ENCODE peak calls at places on chromosomes 2 and 18, in ten cellular contexts. T, N, L, W, A, D, H, C, K and M are unnamed samples.

GRCh38 chr2:242054406-242054805 is 184.9 kb downstream of the RTP5 start:
- DNase-seq in T (no peak), N (no peak), L (no peak), W (no peak), A (no peak), D (no peak), H (no peak), C (no peak), K (no peak), M (no peak)

GRCh38 chr18:48529796-48530195 is 9.0 kb upstream of the CTIF start:
- DNase-seq in T (peak), N (no peak), L (peak), W (no peak), A (no peak), D (no peak), H (peak), C (no peak), K (peak), M (no peak)

GRCh38 chr2:128282976-128283810 is 35.5 kb downstream of the HS6ST1 start:
- DNase-seq in T (no peak), N (no peak), L (no peak), W (no peak), A (peak), D (no peak), H (peak), C (no peak), K (no peak), M (no peak)

GRCh38 chr2:107553534-107553933 is 273.2 kb upstream of the RGPD4 start:
- DNase-seq in T (no peak), N (no peak), L (no peak), W (no peak), A (no peak), D (no peak), H (no peak), C (no peak), K (no peak), M (no peak)

GRCh38 chr2:143513081-143513480 is 383.9 kb downstream of the ARHGAP15 start:
- DNase-seq in T (peak), N (no peak), L (peak), W (peak), A (no peak), D (no peak), H (peak), C (no peak), K (peak), M (peak)

GRCh38 chr2:68853915-68854314 is 17.3 kb downstream of the BMP10 start:
- DNase-seq in T (no peak), N (no peak), L (no peak), W (no peak), A (no peak), D (no peak), H (no peak), C (no peak), K (no peak), M (no peak)

GRCh38 chr2:227491391-227491790 is 19.4 kb downstream of the AGFG1 start:
- DNase-seq in T (no peak), N (no peak), L (no peak), W (no peak), A (no peak), D (no peak), H (no peak), C (no peak), K (no peak), M (no peak)

GRCh38 chr18:3499498-3499897 is 49.5 kb downstream of the TGIF1 start:
- DNase-seq in T (no peak), N (no peak), L (peak), W (no peak), A (no peak), D (no peak), H (peak), C (no peak), K (no peak), M (no peak)

GRCh38 chr2:11904029-11904428 is 157.6 kb downstream of the LPIN1 start:
- DNase-seq in T (no peak), N (no peak), L (no peak), W (no peak), A (peak), D (no peak), H (no peak), C (peak), K (no peak), M (no peak)

GRCh38 chr18:10023853-10024638 is 110.2 kb downstream of the VAPA start:
- DNase-seq in T (no peak), N (no peak), L (no peak), W (no peak), A (no peak), D (no peak), H (no peak), C (no peak), K (no peak), M (no peak)

GRCh38 chr2:30421551-30422436 is 25.3 kb upstream of the LCLAT1 start:
- DNase-seq in T (peak), N (no peak), L (peak), W (no peak), A (no peak), D (no peak), H (peak), C (no peak), K (no peak), M (no peak)

GRCh38 chr18:62769216-62769615 is 53.9 kb downstream of the PHLPP1 start:
- DNase-seq in T (no peak), N (no peak), L (no peak), W (no peak), A (no peak), D (no peak), H (no peak), C (no peak), K (no peak), M (no peak)

GRCh38 chr2:45889053-45889452 is 237.6 kb downstream of the PRKCE start:
- DNase-seq in T (no peak), N (peak), L (peak), W (no peak), A (peak), D (no peak), H (no peak), C (peak), K (peak), M (no peak)

GRCh38 chr2:110747522-110748488 is 15.4 kb downstream of the ACOXL start:
- DNase-seq in T (no peak), N (no peak), L (no peak), W (no peak), A (no peak), D (no peak), H (no peak), C (no peak), K (no peak), M (no peak)

GRCh38 chr2:38600242-38600891 is 2.4 kb downstream of the HNRNPLL start:
- DNase-seq in T (no peak), N (peak), L (no peak), W (no peak), A (no peak), D (no peak), H (peak), C (no peak), K (no peak), M (no peak)

GRCh38 chr2:124915567-124915966 is 890.5 kb downstream of the CNTNAP5 start:
- DNase-seq in T (no peak), N (no peak), L (no peak), W (no peak), A (no peak), D (no peak), H (no peak), C (no peak), K (no peak), M (no peak)

GRCh38 chr2:235554385-235554784 is 60.5 kb downstream of the AGAP1 start:
- DNase-seq in T (no peak), N (no peak), L (no peak), W (no peak), A (no peak), D (no peak), H (no peak), C (no peak), K (no peak), M (no peak)

GRCh38 chr2:102444233-102444632 is 21.3 kb downstream of the IL18RAP start:
- DNase-seq in T (no peak), N (no peak), L (no peak), W (no peak), A (no peak), D (no peak), H (no peak), C (no peak), K (no peak), M (no peak)

GRCh38 chr2:129762386-129763189 is 216.9 kb upstream of the RAB6C start:
- DNase-seq in T (no peak), N (no peak), L (no peak), W (no peak), A (no peak), D (no peak), H (no peak), C (no peak), K (no peak), M (no peak)

GRCh38 chr18:10453261-10453884 is 1.1 kb upstream of the APCDD1 start:
- DNase-seq in T (peak), N (no peak), L (peak), W (peak), A (no peak), D (no peak), H (peak), C (no peak), K (no peak), M (no peak)

GRCh38 chr2:9178905-9179571 is 27.6 kb upstream of the ASAP2 start:
- DNase-seq in T (peak), N (peak), L (peak), W (peak), A (no peak), D (peak), H (peak), C (peak), K (peak), M (no peak)

DNA sequence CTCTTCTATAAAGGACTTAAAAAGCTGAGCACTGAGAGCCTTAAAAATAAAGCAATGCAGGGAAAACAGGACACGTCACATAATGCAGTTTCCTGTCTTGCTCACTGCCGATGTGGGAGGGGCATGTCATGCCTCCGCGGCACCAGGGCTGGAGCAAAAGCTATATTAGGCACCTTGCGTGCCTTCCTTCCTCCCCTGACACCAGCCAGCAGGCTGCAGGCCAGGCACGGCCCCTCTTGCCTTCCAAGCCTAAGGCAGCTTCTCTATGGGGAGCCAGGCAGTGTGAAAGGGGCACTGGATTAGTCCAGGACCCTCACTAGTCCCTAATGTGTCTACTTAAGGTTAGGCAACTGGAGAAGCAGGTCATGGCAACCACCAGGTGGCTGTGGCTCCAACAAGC is 26.3 kb downstream of the MRPL35 start:
- DNase-seq in T (peak), N (no peak), L (no peak), W (peak), A (no peak), D (peak), H (peak), C (peak), K (peak), M (no peak)
- H3K4me3 ChIP-seq in T (no peak), N (no peak), L (no peak), W (no peak), A (no peak), D (no peak), H (no peak), C (no peak), K (no peak), M (no peak)

GRCh38 chr18:710418-711300 is 1.8 kb downstream of the ENOSF1 start:
- DNase-seq in T (no peak), N (peak), L (no peak), W (no peak), A (no peak), D (no peak), H (no peak), C (no peak), K (no peak), M (no peak)

GRCh38 chr18:712401-713134 is at the start of gene ENOSF1:
- DNase-seq in T (peak), N (peak), L (peak), W (peak), A (peak), D (peak), H (peak), C (peak), K (peak), M (no peak)

GRCh38 chr18:713135-713490 is 683 bp upstream of the ENOSF1 start:
- DNase-seq in T (no peak), N (no peak), L (no peak), W (no peak), A (no peak), D (no peak), H (no peak), C (no peak), K (no peak), M (no peak)

GRCh38 chr18:711330-711692 is 1.1 kb downstream of the ENOSF1 start:
- DNase-seq in T (no peak), N (no peak), L (no peak), W (no peak), A (no peak), D (no peak), H (no peak), C (no peak), K (no peak), M (no peak)

DNA sequence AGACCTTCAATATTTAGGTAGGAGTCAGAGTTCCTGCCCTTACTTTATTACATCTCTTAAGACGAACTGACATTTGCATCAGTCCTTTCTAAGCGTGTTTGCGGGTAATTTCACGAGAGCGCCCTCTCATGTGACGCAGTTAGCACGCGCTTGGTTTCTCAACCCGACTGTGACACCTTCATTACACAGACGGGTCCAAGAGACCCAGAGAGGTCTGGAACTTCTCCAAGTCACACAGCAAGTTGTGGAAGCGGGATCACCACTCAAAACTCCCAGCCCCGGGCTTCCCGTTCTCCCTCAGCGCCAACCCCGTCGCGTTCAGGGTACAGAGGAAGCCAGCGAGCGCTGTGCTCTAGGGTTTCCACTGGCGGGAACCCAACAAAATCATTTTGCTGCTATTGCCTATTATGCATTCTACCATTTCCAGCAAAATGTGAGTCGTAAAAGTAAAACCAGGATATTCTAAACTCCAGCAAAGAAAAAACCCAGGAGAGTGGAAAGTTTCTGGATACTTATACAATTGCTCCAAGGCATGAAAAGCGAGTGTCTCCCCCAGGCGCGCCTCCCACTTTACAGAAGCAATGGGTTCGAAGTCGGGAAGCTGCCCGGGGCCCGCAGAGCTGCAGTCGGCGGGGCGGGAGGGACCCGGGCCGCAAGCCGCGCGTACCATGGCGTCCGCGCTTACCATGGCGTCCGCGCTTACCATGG is 583 bp downstream of the ENOSF1 start:
- DNase-seq in T (peak), N (peak), L (peak), W (peak), A (peak), D (peak), H (peak), C (peak), K (peak), M (no peak)
- TF ChIP-seq CTCF in T (no peak), N (no peak), L (no peak), W (no peak), A (no peak), D (no peak), H (no peak), C (peak), K (no peak), M (no peak)

DNA sequence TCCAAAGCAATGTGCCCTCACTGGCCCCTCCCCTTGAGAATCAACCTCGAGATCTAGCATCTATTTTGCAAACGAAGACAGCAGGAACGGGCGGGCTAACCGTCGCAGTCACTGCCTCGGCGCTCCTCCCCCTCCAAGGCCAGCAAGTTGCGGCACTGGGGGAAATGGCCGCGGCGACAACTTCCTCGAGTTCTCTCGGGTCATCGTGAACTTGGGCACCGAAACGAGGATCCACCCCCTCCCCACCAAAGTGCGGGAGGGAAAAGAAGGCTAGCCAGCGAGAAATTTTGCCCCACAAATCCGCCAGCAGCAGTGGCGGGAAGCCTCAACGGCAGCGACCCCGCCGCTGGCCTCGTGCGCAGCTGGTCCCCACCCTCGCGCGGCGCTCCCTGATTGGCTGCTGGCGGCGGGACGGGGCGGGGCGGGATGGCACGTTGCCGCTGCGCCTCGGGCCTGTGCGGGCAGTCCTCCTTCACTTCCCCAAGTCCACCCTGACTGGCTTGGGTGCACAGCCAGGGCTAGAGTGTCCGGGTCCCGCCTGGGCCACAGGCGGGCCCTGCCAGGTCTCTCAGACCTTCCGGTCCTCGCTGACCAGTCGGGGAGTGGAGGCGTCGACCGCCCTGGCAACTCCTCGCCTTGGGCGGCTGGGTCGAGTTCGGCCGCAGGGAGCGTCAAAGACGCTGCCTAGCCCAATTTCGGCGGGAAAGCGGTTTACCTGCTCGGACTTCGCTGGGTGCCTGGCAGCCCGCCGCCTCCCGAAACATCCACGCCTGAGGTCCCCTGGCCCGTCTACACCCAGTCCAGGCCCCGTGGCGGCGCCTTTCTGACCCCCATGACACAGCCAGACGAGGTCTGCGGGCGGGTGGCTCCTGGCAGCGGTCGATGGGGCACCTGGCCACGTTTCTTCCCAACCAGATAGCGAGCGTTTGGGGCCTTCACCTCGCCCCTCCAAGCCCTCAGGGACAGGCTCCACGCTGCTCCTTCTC is at the start of gene BOLL:
- DNase-seq in T (no peak), N (no peak), L (no peak), W (no peak), A (no peak), D (no peak), H (no peak), C (peak), K (no peak), M (no peak)
- H3K4me3 ChIP-seq in T (no peak), N (peak), L (no peak), W (no peak), A (peak), D (peak), H (no peak), C (peak), K (peak), M (no peak)

GRCh38 chr2:18991177-18992168 is 366.9 kb downstream of the OSR1 start:
- DNase-seq in T (peak), N (peak), L (peak), W (peak), A (peak), D (no peak), H (peak), C (no peak), K (peak), M (no peak)

GRCh38 chr2:18988557-18989232 is 369.7 kb downstream of the OSR1 start:
- DNase-seq in T (peak), N (no peak), L (peak), W (no peak), A (no peak), D (no peak), H (peak), C (no peak), K (no peak), M (no peak)

GRCh38 chr2:18987021-18987420 is 371.4 kb downstream of the OSR1 start:
- DNase-seq in T (peak), N (no peak), L (peak), W (no peak), A (no peak), D (no peak), H (no peak), C (no peak), K (no peak), M (no peak)

GRCh38 chr2:18986046-18986445 is 372.4 kb downstream of the OSR1 start:
- DNase-seq in T (no peak), N (no peak), L (no peak), W (no peak), A (no peak), D (no peak), H (no peak), C (no peak), K (no peak), M (no peak)

GRCh38 chr2:18987592-18988073 is 370.8 kb downstream of the OSR1 start:
- DNase-seq in T (peak), N (peak), L (peak), W (peak), A (peak), D (no peak), H (peak), C (no peak), K (peak), M (peak)
- TF ChIP-seq CTCF in T (peak), N (no peak), L (peak), W (peak), A (peak), D (peak), H (peak), C (no peak), K (no peak), M (peak)